ENCODE peak calls at places on chromosomes 12 and 14, in ten cellular contexts. C is brain microvascular endothelial cell; Z is GDM1; G is ureter; A is H1; X is AG09319; K is stimulated activated CD8-positive, alpha-beta memory T cell treated with anti-CD3 and anti-CD28 coated beads, Interleukin-2, amount 100 ng/mL, for 1 hour; T is effector memory CD4-positive, alpha-beta T cell; W is non-pigmented ciliary epithelial cell; Q is NCI-H748 treated with DMSO at 0.1 percent for 48 hours. R is an unnamed sample.

GRCh38 chr12:4518106-4518728 is 20.5 kb upstream of the RAD51AP1 start:
- DNase-seq in A (no peak), Z (no peak), X (no peak), T (no peak), K (no peak), Q (no peak), C (peak; percentile 74), W (no peak), G (no peak), R (no peak)

GRCh38 chr12:66025477-66025876 is 105.1 kb downstream of the LLPH start:
- DNase-seq in X (no peak), K (no peak), Z (no peak), W (no peak), A (no peak), C (no peak), G (no peak), Q (no peak), T (no peak), R (no peak)

GRCh38 chr12:79848321-79848720 is 86.6 kb downstream of the PPP1R12A start:
- DNase-seq in A (no peak), Q (no peak), T (no peak), K (no peak), C (no peak), W (no peak), Z (no peak), G (no peak), X (no peak), R (no peak)

GRCh38 chr12:68373836-68374314 is 41.7 kb upstream of the MDM1 start:
- DNase-seq in T (no peak), Z (peak; percentile 60), Q (no peak), W (no peak), K (no peak), A (no peak), X (no peak), C (no peak), G (no peak), R (no peak)

GRCh38 chr12:107948675-107949074 is 174.2 kb downstream of the ASCL4 start:
- DNase-seq in W (no peak), C (no peak), K (no peak), X (no peak), G (no peak), A (no peak), T (no peak), Z (no peak), Q (no peak), R (no peak)

GRCh38 chr12:89379100-89379838 is 27.0 kb upstream of the DUSP6 start:
- DNase-seq in X (no peak), T (no peak), K (no peak), A (no peak), G (no peak), Z (no peak), C (no peak), W (no peak), Q (no peak), R (no peak)

GRCh38 chr14:60758875-60759274 is 24.3 kb downstream of the MNAT1 start:
- DNase-seq in G (no peak), A (no peak), C (no peak), Q (no peak), T (no peak), K (no peak), X (no peak), Z (no peak), W (no peak), R (no peak)

GRCh38 chr14:101878222-101879211 is 85.9 kb upstream of the DYNC1H1 start:
- DNase-seq in X (no peak), C (no peak), A (no peak), G (no peak), W (no peak), T (peak; percentile 12), Z (no peak), K (no peak), Q (no peak), R (no peak)

GRCh38 chr14:75911883-75912282 is 69.9 kb downstream of the TGFB3 start:
- DNase-seq in K (no peak), A (peak; percentile 59), Z (no peak), C (no peak), W (no peak), G (no peak), Q (no peak), T (no peak), X (no peak), R (no peak)

GRCh38 chr14:38964630-38965029 is 138.4 kb downstream of the SEC23A start:
- DNase-seq in X (no peak), Q (no peak), G (no peak), T (no peak), Z (no peak), C (peak; percentile 56), A (no peak), W (peak; percentile 30), K (no peak), R (no peak)

GRCh38 chr14:79325071-79325470 is 886.2 kb downstream of the DIO2 start:
- DNase-seq in A (no peak), X (no peak), G (no peak), Q (no peak), K (no peak), C (no peak), Z (no peak), T (no peak), W (no peak), R (no peak)

GRCh38 chr14:37594238-37594915 is 672 bp downstream of the FOXA1 start:
- DNase-seq in Z (peak; percentile 34), X (peak; percentile 44), K (no peak), C (peak; percentile 57), T (no peak), Q (peak; percentile 94), A (peak; percentile 84), G (peak; percentile 86), W (peak; percentile 31), R (no peak)

GRCh38 chr14:91258021-91258618 is 13.6 kb upstream of the GPR68 start:
- DNase-seq in C (no peak), X (no peak), K (no peak), W (no peak), G (no peak), Z (no peak), T (no peak), A (no peak), Q (no peak), R (no peak)

GRCh38 chr14:105491366-105492006 is 440 bp downstream of the TEDC1 start:
- DNase-seq in T (peak; percentile 93), K (peak; percentile 75), W (no peak), Q (peak; percentile 54), X (no peak), Z (peak; percentile 68), G (peak; percentile 82), A (peak; percentile 81), C (no peak), R (peak; percentile 70)

GRCh38 chr12:132592261-132592970 is 18.0 kb downstream of the LRCOL1 start:
- DNase-seq in Q (no peak), A (no peak), G (no peak), Z (no peak), C (no peak), W (no peak), K (no peak), X (no peak), T (no peak), R (no peak)

GRCh38 chr12:88432536-88433462 is 147.5 kb downstream of the KITLG start:
- DNase-seq in K (no peak), W (no peak), Q (no peak), Z (no peak), X (no peak), G (no peak), A (no peak), C (no peak), T (no peak), R (no peak)

GRCh38 chr14:81453166-81453766 is 53.1 kb upstream of the STON2 start:
- DNase-seq in K (peak; percentile 32), A (peak; percentile 74), T (no peak), W (peak; percentile 22), C (peak; percentile 39), X (peak; percentile 31), Z (peak; percentile 26), Q (peak; percentile 75), G (peak; percentile 62), R (peak; percentile 34)

GRCh38 chr14:34754687-34755086 is 40.3 kb upstream of the CFL2 start:
- DNase-seq in G (no peak), A (no peak), K (no peak), Z (no peak), Q (no peak), X (no peak), C (no peak), T (no peak), W (no peak), R (no peak)

GRCh38 chr14:98775892-98776291 is 496.1 kb downstream of the BCL11B start:
- DNase-seq in C (no peak), X (no peak), G (no peak), Z (no peak), Q (no peak), W (no peak), K (no peak), T (no peak), A (no peak), R (no peak)

GRCh38 chr12:26121841-26122680 is 2.8 kb downstream of the BHLHE41 start:
- DNase-seq in G (no peak), Z (peak; percentile 56), A (peak; percentile 63), X (no peak), K (no peak), C (no peak), Q (no peak), T (no peak), W (no peak), R (peak; percentile 26)

GRCh38 chr12:27975222-27976136 is 2.9 kb upstream of the PTHLH start:
- DNase-seq in W (no peak), K (no peak), Q (no peak), C (peak; percentile 72), X (no peak), T (no peak), A (peak; percentile 78), Z (no peak), G (no peak), R (no peak)

GRCh38 chr12:71449373-71450070 is 9.9 kb downstream of the LGR5 start:
- DNase-seq in Q (peak; percentile 85), Z (no peak), C (no peak), A (no peak), T (no peak), K (no peak), G (no peak), X (no peak), W (no peak), R (no peak)

GRCh38 chr14:91231446-91231845 is 13.1 kb downstream of the GPR68 start:
- DNase-seq in T (no peak), W (no peak), G (no peak), K (no peak), Z (no peak), X (no peak), A (no peak), C (no peak), Q (no peak), R (no peak)

GRCh38 chr12:3545121-3545796 is 54.3 kb downstream of the PRMT8 start:
- DNase-seq in Z (no peak), G (no peak), T (no peak), C (no peak), Q (no peak), W (no peak), K (no peak), A (peak; percentile 11), X (no peak), R (no peak)

GRCh38 chr12:122459211-122459610 is 36.7 kb upstream of the CLIP1 start:
- DNase-seq in G (no peak), K (no peak), Z (no peak), Q (no peak), C (no peak), W (no peak), X (no peak), T (no peak), A (no peak), R (no peak)

GRCh38 chr12:112354399-112354798 is 27.8 kb downstream of the HECTD4 start:
- DNase-seq in W (no peak), Q (no peak), X (no peak), T (no peak), Z (no peak), C (no peak), K (no peak), G (no peak), A (no peak), R (no peak)

GRCh38 chr12:57620936-57621496 is 9.8 kb downstream of the ARHGEF25 start:
- DNase-seq in W (no peak), G (no peak), Z (no peak), T (no peak), Q (no peak), K (no peak), C (no peak), X (no peak), A (peak; percentile 68), R (peak; percentile 32)

GRCh38 chr12:12723681-12724420 is 6.7 kb downstream of the CDKN1B start:
- DNase-seq in G (peak; percentile 55), Q (no peak), K (no peak), T (no peak), Z (no peak), C (no peak), X (no peak), A (peak; percentile 71), W (no peak), R (peak; percentile 60)